ENCODE peak calls at places on chromosomes 2 and 18, in four cellular contexts. K is endothelial cell of umbilical vein, G is HCT116, Z is M059J. M is an unnamed sample.

GRCh38 chr18:48003426-48004349 is 73.2 kb upstream of the SMAD2 start:
- DNase-seq in K (peak; percentile 54), G (peak; percentile 72), Z (peak; percentile 97), M (no peak)

GRCh38 chr18:60019463-60019840 is 119.7 kb downstream of the PMAIP1 start:
- DNase-seq in K (no peak), Z (peak; percentile 92), G (no peak), M (no peak)

GRCh38 chr18:63613420-63613819 is 26.3 kb downstream of the SERPINB13 start:
- DNase-seq in K (no peak), Z (no peak), G (no peak), M (no peak)

GRCh38 chr18:12838178-12838634 is 45.8 kb downstream of the PTPN2 start:
- DNase-seq in K (no peak), G (no peak), Z (peak; percentile 92), M (peak; percentile 5)

GRCh38 chr2:96962567-96963203 is 23.7 kb downstream of the FAM178B start:
- DNase-seq in Z (no peak), G (no peak), K (no peak), M (no peak)

GRCh38 chr2:226514895-226515294 is 284.7 kb downstream of the IRS1 start:
- DNase-seq in K (no peak), G (peak; percentile 7), Z (peak; percentile 65), M (no peak)

GRCh38 chr2:192345287-192345686 is 150.6 kb upstream of the TMEFF2 start:
- DNase-seq in G (no peak), Z (no peak), K (no peak), M (no peak)

GRCh38 chr2:191607101-191607500 is 70.8 kb upstream of the NABP1 start:
- DNase-seq in G (no peak), Z (no peak), K (no peak), M (no peak)

GRCh38 chr2:125167152-125167551 is 1142.1 kb downstream of the CNTNAP5 start:
- DNase-seq in G (no peak), K (no peak), Z (peak; percentile 47), M (no peak)

GRCh38 chr2:213995400-213996105 is 415.3 kb upstream of the VWC2L start:
- DNase-seq in Z (peak; percentile 93), K (peak; percentile 82), G (peak; percentile 63), M (peak; percentile 57)

GRCh38 chr18:21439453-21439852 is 161.1 kb downstream of the ESCO1 start:
- DNase-seq in Z (peak; percentile 90), G (no peak), K (no peak), M (no peak)

GRCh38 chr2:152544626-152545025 is 172.6 kb downstream of the PRPF40A start:
- DNase-seq in G (no peak), Z (no peak), K (peak; percentile 40), M (no peak)

GRCh38 chr18:22494771-22495170 is 77.1 kb upstream of the CTAGE1 start:
- DNase-seq in K (peak; percentile 70), G (no peak), Z (peak; percentile 72), M (no peak)

GRCh38 chr2:50529600-50530218 is 502.2 kb downstream of the NRXN1 start:
- DNase-seq in Z (peak; percentile 30), G (peak; percentile 43), K (peak; percentile 53), M (peak; percentile 45)

GRCh38 chr18:23209796-23210195 is 74.5 kb downstream of the CABLES1 start:
- DNase-seq in Z (no peak), K (no peak), G (no peak), M (no peak)

GRCh38 chr2:60313470-60314172 is 239.8 kb downstream of the BCL11A start:
- DNase-seq in G (no peak), K (no peak), Z (no peak), M (no peak)

GRCh38 chr2:16655457-16655837 is 10.2 kb downstream of the CYRIA start:
- DNase-seq in G (no peak), Z (no peak), K (no peak), M (no peak)

GRCh38 chr18:8389391-8390340 is 219.6 kb upstream of the RAB12 start:
- DNase-seq in Z (peak; percentile 68), G (peak; percentile 53), K (peak; percentile 78), M (peak; percentile 84)

GRCh38 chr2:84841577-84841976 is 39.3 kb downstream of the TRABD2A start:
- DNase-seq in K (no peak), Z (no peak), G (no peak), M (no peak)

GRCh38 chr2:231118122-231118942 is 6.5 kb downstream of the HTR2B start:
- DNase-seq in G (no peak), Z (no peak), K (peak; percentile 65), M (no peak)

GRCh38 chr18:62558015-62558663 is 35.3 kb downstream of the ZCCHC2 start:
- DNase-seq in G (no peak), Z (no peak), K (no peak), M (no peak)

GRCh38 chr2:181354626-181355025 is 102.6 kb upstream of the ITGA4 start:
- DNase-seq in Z (peak; percentile 68), G (no peak), K (no peak), M (peak; percentile 4)

GRCh38 chr2:173099271-173099670 is 23.6 kb downstream of the MAP3K20 start:
- DNase-seq in K (no peak), Z (no peak), G (no peak), M (no peak)

GRCh38 chr2:120219766-120220165 is 3.4 kb downstream of the TMEM185B start:
- DNase-seq in Z (no peak), K (no peak), G (no peak), M (no peak)

GRCh38 chr2:51597086-51597485 is 565.2 kb upstream of the NRXN1 start:
- DNase-seq in K (no peak), G (no peak), Z (no peak), M (no peak)

GRCh38 chr2:173990970-173991819 is 26.0 kb upstream of the SP3 start:
- DNase-seq in Z (peak; percentile 38), G (no peak), K (peak; percentile 45), M (peak; percentile 29)